ENCODE peak calls at places on chromosomes 2 and 18, in seven cellular contexts. B, L, X, Q, H, R and W are unnamed samples.

GRCh38 chr2:144553379-144553778 is 33.5 kb upstream of the ZEB2 start:
- DNase-seq in B (no peak), L (no peak), X (no peak), Q (no peak), H (no peak), R (no peak), W (no peak)

GRCh38 chr2:53969285-53970094 is 1.3 kb downstream of the PSME4 start:
- DNase-seq in B (peak; percentile 51), L (no peak), X (no peak), Q (no peak), H (no peak), R (no peak), W (no peak)

GRCh38 chr18:28511421-28511821 is 334.5 kb upstream of the CDH2 start:
- DNase-seq in B (no peak), L (no peak), X (no peak), Q (no peak), H (no peak), R (no peak), W (no peak)

GRCh38 chr2:13227543-13227942 is 510.8 kb downstream of the TRIB2 start:
- DNase-seq in B (no peak), L (no peak), X (no peak), Q (no peak), H (no peak), R (no peak), W (no peak)

GRCh38 chr2:80238692-80239469 is 65.7 kb downstream of the LRRTM1 start:
- DNase-seq in B (peak; percentile 7), L (no peak), X (peak; percentile 41), Q (no peak), H (no peak), R (no peak), W (no peak)

GRCh38 chr2:238247002-238247822 is 7.4 kb upstream of the HES6 start:
- DNase-seq in B (no peak), L (peak; percentile 64), X (no peak), Q (no peak), H (peak; percentile 47), R (no peak), W (no peak)

GRCh38 chr2:18345848-18346247 is 214.6 kb downstream of the RDH14 start:
- DNase-seq in B (no peak), L (no peak), X (peak; percentile 57), Q (no peak), H (no peak), R (no peak), W (no peak)

GRCh38 chr2:241540766-241541561 is 17.6 kb upstream of the BOK start:
- DNase-seq in B (peak; percentile 70), L (peak; percentile 79), X (peak; percentile 81), Q (peak; percentile 72), H (no peak), R (no peak), W (no peak)

GRCh38 chr2:156867201-156867600 is 390.3 kb upstream of the GALNT5 start:
- DNase-seq in B (no peak), L (no peak), X (no peak), Q (no peak), H (no peak), R (no peak), W (no peak)

GRCh38 chr2:108927936-108928659 is 60.9 kb downstream of the EDAR start:
- DNase-seq in B (peak; percentile 43), L (peak; percentile 50), X (peak; percentile 54), Q (no peak), H (peak; percentile 46), R (peak; percentile 31), W (no peak)

GRCh38 chr18:38237796-38238195 is 672.2 kb upstream of the CELF4 start:
- DNase-seq in B (no peak), L (no peak), X (no peak), Q (no peak), H (no peak), R (no peak), W (no peak)

GRCh38 chr2:98578231-98578630 is 30.1 kb downstream of the COA5 start:
- DNase-seq in B (no peak), L (no peak), X (no peak), Q (no peak), H (no peak), R (no peak), W (no peak)

GRCh38 chr18:79863946-79864725 is 66.4 kb downstream of the KCNG2 start:
- DNase-seq in B (no peak), L (peak; percentile 65), X (peak; percentile 2), Q (no peak), H (no peak), R (peak; percentile 34), W (no peak)

GRCh38 chr2:157592983-157593382 is 35.7 kb downstream of the ACVR1C start:
- DNase-seq in B (no peak), L (no peak), X (no peak), Q (no peak), H (no peak), R (no peak), W (no peak)

GRCh38 chr2:100786985-100787384 is 33.0 kb upstream of the NPAS2 start:
- DNase-seq in B (no peak), L (no peak), X (no peak), Q (no peak), H (no peak), R (no peak), W (no peak)

GRCh38 chr2:100783986-100784385 is 36.0 kb upstream of the NPAS2 start:
- DNase-seq in B (no peak), L (no peak), X (no peak), Q (no peak), H (no peak), R (no peak), W (no peak)

GRCh38 chr2:100784681-100785080 is 35.3 kb upstream of the NPAS2 start:
- DNase-seq in B (no peak), L (no peak), X (no peak), Q (no peak), H (no peak), R (no peak), W (no peak)

GRCh38 chr2:100785621-100786296 is 34.2 kb upstream of the NPAS2 start:
- DNase-seq in B (no peak), L (no peak), X (no peak), Q (no peak), H (no peak), R (no peak), W (no peak)

DNA sequence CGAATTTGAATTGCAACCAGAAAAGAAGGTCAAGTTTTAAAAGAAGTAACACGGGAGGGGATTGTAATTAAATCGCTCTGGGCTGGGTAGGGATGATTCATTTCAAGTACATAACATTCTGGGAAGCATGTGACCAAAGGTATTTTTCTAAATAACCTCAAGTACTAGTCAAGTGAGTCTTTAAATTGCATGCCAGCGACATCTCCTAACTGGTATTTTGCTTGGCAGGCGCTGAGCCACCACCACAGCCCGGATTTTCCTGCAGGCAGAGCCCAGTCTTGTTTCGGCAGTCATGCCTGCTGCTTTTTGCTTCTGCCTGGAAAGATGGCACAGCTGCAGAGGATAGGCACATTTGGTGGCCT is 33.7 kb upstream of the NPAS2 start:
- DNase-seq in B (no peak), L (no peak), X (peak; percentile 40), Q (no peak), H (no peak), R (no peak), W (no peak)
- TF ChIP-seq POLR2AphosphoS5 in B (no peak), L (no peak), X (no peak), Q (peak; percentile 75), H (no peak), R (no peak), W (no peak)

GRCh38 chr2:171160119-171160629 is 519 bp downstream of the TLK1 start:
- DNase-seq in B (peak; percentile 21), L (peak; percentile 92), X (peak; percentile 69), Q (peak; percentile 67), H (peak; percentile 82), R (peak; percentile 88), W (no peak)
- H3K27ac ChIP-seq in B (peak overlapping the region; percentile 94), L (peak overlapping the region; percentile 96), X (peak overlapping the region; percentile 98), Q (peak overlapping the region; percentile 99), H (peak overlapping the region; percentile 97), R (peak overlapping the region; percentile 96), W (peak overlapping the region; percentile 99)

GRCh38 chr2:168978461-168978861 is 52.7 kb downstream of the ABCB11 start:
- DNase-seq in B (no peak), L (no peak), X (no peak), Q (no peak), H (no peak), R (no peak), W (peak; percentile 29)

GRCh38 chr2:168974370-168974769 is 56.8 kb downstream of the ABCB11 start:
- DNase-seq in B (no peak), L (no peak), X (no peak), Q (no peak), H (no peak), R (no peak), W (no peak)

GRCh38 chr2:168970860-168971650 is 60.1 kb downstream of the ABCB11 start:
- DNase-seq in B (no peak), L (no peak), X (no peak), Q (no peak), H (no peak), R (no peak), W (no peak)

GRCh38 chr2:168977608-168978007 is 53.5 kb downstream of the ABCB11 start:
- DNase-seq in B (no peak), L (no peak), X (no peak), Q (no peak), H (no peak), R (no peak), W (no peak)

DNA sequence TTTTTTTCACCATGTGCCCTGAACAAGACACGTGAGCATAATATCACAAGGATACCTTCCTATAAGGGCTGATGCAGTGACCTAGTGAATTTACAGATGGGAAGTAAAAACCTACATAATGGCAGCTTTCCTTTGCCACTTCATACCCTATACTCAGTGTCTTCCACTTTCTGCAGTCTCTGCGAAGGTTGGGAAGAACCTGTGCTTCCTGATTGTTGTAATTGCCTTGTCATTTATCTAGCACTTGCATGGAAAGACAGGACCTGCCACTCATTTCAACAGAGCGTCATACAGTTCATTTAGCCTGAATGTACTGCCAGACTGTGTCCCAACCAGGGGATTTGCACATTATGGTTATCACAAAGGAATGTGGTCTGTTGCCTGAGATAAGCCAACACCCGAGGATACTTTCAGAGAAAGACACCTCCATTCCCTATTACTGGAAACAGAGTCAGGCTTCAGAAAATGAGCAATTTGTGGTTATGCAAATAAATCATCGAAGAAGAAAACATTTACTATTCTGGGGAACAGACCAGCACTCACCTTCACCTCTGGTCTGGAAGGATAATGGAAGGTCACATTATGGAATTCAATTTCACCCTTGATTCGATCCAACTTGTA is 55.0 kb downstream of the ABCB11 start:
- DNase-seq in B (no peak), L (no peak), X (no peak), Q (no peak), H (no peak), R (no peak), W (no peak)
- TF ChIP-seq POLR2AphosphoS5 in B (no peak), L (no peak), X (no peak), Q (no peak), H (no peak), R (no peak), W (no peak)

GRCh38 chr2:27356056-27356381 is 545 bp downstream of the GTF3C2 start:
- DNase-seq in B (no peak), L (peak; percentile 90), X (peak; percentile 43), Q (no peak), H (peak; percentile 70), R (no peak), W (no peak)

GRCh38 chr2:27354597-27354927 is 2.0 kb downstream of the GTF3C2 start:
- DNase-seq in B (no peak), L (no peak), X (no peak), Q (no peak), H (no peak), R (no peak), W (no peak)

GRCh38 chr2:27351802-27352598 is 4.6 kb downstream of the GTF3C2 start:
- DNase-seq in B (no peak), L (no peak), X (no peak), Q (no peak), H (no peak), R (no peak), W (no peak)

GRCh38 chr2:27353762-27354596 is 2.6 kb downstream of the GTF3C2 start:
- DNase-seq in B (no peak), L (no peak), X (no peak), Q (no peak), H (no peak), R (no peak), W (no peak)

GRCh38 chr2:27356382-27357181 is at the start of gene GTF3C2:
- DNase-seq in B (peak; percentile 98), L (peak; percentile 97), X (peak; percentile 95), Q (peak; percentile 95), H (peak; percentile 97), R (peak; percentile 96), W (peak; percentile 97)
- H3K27ac ChIP-seq in B (peak within 1 kb of the TSS; percentile 98), L (peak within 1 kb of the TSS; percentile 89), X (peak within 1 kb of the TSS; percentile 94), Q (peak within 1 kb of the TSS; percentile 86), H (peak within 1 kb of the TSS; percentile 93), R (peak within 1 kb of the TSS; percentile 90), W (peak within 1 kb of the TSS; percentile 95)